ENCODE peak calls at places on chromosomes 5 and 9, in seven cellular contexts. X, C, Q, A, D, U and K are unnamed samples.

GRCh38 chr9:132937463-132937901 is 6.9 kb downstream of the TSC1 start:
- DNase-seq in X (no peak), C (no peak), Q (no peak), A (peak), D (no peak), U (peak), K (peak)

GRCh38 chr9:122130837-122131236 is 28.7 kb downstream of the NDUFA8 start:
- DNase-seq in X (no peak), C (no peak), Q (no peak), A (no peak), D (no peak), U (no peak), K (no peak)

GRCh38 chr5:72817639-72818266 is 1.3 kb downstream of the TNPO1 start:
- DNase-seq in X (no peak), C (no peak), Q (no peak), A (no peak), D (no peak), U (peak), K (peak)

GRCh38 chr5:160961030-160961429 is 109.0 kb upstream of the ATP10B start:
- DNase-seq in X (no peak), C (no peak), Q (no peak), A (no peak), D (no peak), U (no peak), K (no peak)

GRCh38 chr5:172920995-172921394 is 38.2 kb upstream of the RPL26L1 start:
- DNase-seq in X (no peak), C (no peak), Q (no peak), A (no peak), D (no peak), U (no peak), K (no peak)

GRCh38 chr5:133370281-133370890 is 242.0 kb downstream of the FSTL4 start:
- DNase-seq in X (no peak), C (no peak), Q (no peak), A (no peak), D (no peak), U (no peak), K (no peak)

GRCh38 chr9:81693639-81694378 is 4.5 kb upstream of the TLE1 start:
- DNase-seq in X (no peak), C (no peak), Q (no peak), A (no peak), D (no peak), U (no peak), K (peak)

GRCh38 chr5:77960305-77960704 is 184.2 kb upstream of the TBCA start:
- DNase-seq in X (no peak), C (no peak), Q (no peak), A (no peak), D (no peak), U (no peak), K (no peak)

GRCh38 chr9:91342575-91342974 is 19.1 kb downstream of the AUH start:
- DNase-seq in X (no peak), C (no peak), Q (no peak), A (no peak), D (no peak), U (no peak), K (no peak)

GRCh38 chr5:175836741-175837729 is 34.3 kb upstream of the CPLX2 start:
- DNase-seq in X (no peak), C (no peak), Q (no peak), A (no peak), D (no peak), U (no peak), K (no peak)

GRCh38 chr9:26261503-26262330 is 583.5 kb upstream of the TUSC1 start:
- DNase-seq in X (peak), C (no peak), Q (no peak), A (peak), D (peak), U (peak), K (peak)
- H2AK5ac ChIP-seq in X (no peak), C (no peak), Q (no peak), A (peak), D (no peak), U (no peak), K (peak)

GRCh38 chr9:19133549-19134345 is 6.5 kb upstream of the PLIN2 start:
- DNase-seq in X (no peak), C (no peak), Q (no peak), A (peak), D (no peak), U (no peak), K (no peak)

GRCh38 chr9:19124430-19124793 is 2.9 kb downstream of the PLIN2 start:
- DNase-seq in X (no peak), C (no peak), Q (no peak), A (no peak), D (no peak), U (no peak), K (no peak)

GRCh38 chr9:19130436-19130835 is 3.1 kb upstream of the PLIN2 start:
- DNase-seq in X (peak), C (no peak), Q (peak), A (no peak), D (no peak), U (no peak), K (no peak)

GRCh38 chr9:19122490-19123042 is 4.7 kb downstream of the PLIN2 start:
- DNase-seq in X (no peak), C (no peak), Q (no peak), A (no peak), D (no peak), U (peak), K (no peak)

GRCh38 chr9:19127881-19128719 is 808 bp upstream of the PLIN2 start:
- DNase-seq in X (peak), C (peak), Q (peak), A (no peak), D (peak), U (peak), K (peak)
- H2AK5ac ChIP-seq in X (no peak), C (peak), Q (peak), A (peak), D (no peak), U (peak), K (peak)

GRCh38 chr9:10678790-10679189 is 66.0 kb upstream of the PTPRD start:
- DNase-seq in X (no peak), C (no peak), Q (no peak), A (peak), D (no peak), U (no peak), K (peak)
- H2AK5ac ChIP-seq in X (no peak), C (no peak), Q (no peak), A (no peak), D (no peak), U (no peak), K (no peak)

DNA sequence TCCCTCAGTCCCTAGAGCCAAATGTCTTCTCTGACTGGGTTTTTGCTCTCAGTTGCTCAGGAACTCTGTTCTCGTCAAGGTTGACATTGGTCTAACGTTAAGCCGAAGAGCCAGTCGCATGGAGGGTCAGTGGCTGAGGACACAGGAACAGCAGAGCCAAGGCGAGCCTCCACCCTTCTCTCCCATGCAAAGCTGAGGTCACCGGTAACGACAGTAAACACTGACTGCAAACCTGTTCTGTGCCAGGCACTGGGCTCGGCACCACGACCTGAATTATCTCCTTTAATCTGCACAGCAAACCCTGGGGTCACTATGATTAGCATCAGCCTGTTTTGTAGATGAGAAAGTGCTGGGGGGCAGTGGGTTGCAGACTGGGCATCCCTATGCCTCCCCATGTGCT is 171.0 kb downstream of the COL23A1 start:
- DNase-seq in X (no peak), C (no peak), Q (no peak), A (no peak), D (no peak), U (no peak), K (no peak)
- H2AK5ac ChIP-seq in X (no peak), C (peak), Q (peak), A (no peak), D (no peak), U (no peak), K (no peak)

DNA sequence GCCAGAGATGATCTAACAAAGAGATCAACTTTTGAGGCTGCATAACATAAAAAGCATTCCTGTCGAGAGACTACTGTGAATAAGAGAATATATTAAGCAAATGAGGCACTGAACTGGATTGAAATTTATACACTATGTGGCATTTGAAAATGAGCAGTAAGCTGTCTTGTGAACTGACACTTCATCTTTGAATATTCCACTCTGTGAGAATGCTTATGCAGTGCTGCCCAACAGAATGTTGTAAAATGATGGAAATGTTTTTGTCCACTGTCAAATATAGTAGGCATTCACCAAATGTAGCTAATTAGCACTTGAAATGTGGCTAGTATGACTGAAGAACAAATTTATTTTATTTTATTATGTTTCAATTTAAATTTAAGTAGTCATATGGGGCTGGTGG is 18.8 kb upstream of the PRRC1 start:
- DNase-seq in X (no peak), C (no peak), Q (no peak), A (no peak), D (no peak), U (no peak), K (no peak)
- H2AK5ac ChIP-seq in X (no peak), C (no peak), Q (no peak), A (no peak), D (no peak), U (no peak), K (no peak)

GRCh38 chr5:45334939-45335338 is 361.2 kb downstream of the HCN1 start:
- DNase-seq in X (no peak), C (no peak), Q (no peak), A (no peak), D (no peak), U (no peak), K (no peak)

GRCh38 chr5:45335978-45336377 is 360.2 kb downstream of the HCN1 start:
- DNase-seq in X (no peak), C (no peak), Q (no peak), A (no peak), D (no peak), U (no peak), K (no peak)

GRCh38 chr5:45335346-45335745 is 360.8 kb downstream of the HCN1 start:
- DNase-seq in X (no peak), C (no peak), Q (no peak), A (no peak), D (no peak), U (no peak), K (no peak)

DNA sequence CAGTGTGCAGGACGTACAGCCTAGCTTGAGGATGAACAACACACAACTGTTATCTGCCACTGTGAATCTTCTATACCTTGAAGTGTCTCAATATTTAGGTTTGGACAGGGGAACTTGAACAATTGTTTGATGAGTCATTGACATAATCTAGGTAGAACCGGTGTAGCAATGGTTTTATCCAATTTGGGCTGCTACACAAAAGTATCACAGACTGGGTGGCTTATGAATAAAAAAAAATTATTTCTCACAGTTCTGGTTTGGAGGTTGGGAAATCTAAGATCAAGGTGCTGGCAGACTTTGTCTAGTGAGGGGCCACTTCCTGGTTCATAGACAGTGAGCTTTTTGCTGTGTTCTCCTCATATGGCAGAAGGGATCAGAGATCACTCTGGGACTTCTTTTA is 359.7 kb downstream of the HCN1 start:
- DNase-seq in X (no peak), C (no peak), Q (no peak), A (no peak), D (no peak), U (no peak), K (no peak)
- H2AK5ac ChIP-seq in X (no peak), C (no peak), Q (no peak), A (no peak), D (no peak), U (no peak), K (no peak)

GRCh38 chr5:14145356-14146334 is 2.5 kb downstream of the TRIO start:
- DNase-seq in X (no peak), C (no peak), Q (no peak), A (peak), D (no peak), U (no peak), K (peak)

GRCh38 chr5:14142856-14143508 is at the start of gene TRIO:
- DNase-seq in X (peak), C (peak), Q (peak), A (peak), D (peak), U (peak), K (peak)

GRCh38 chr5:14143509-14143842 is 334 bp downstream of the TRIO start:
- DNase-seq in X (no peak), C (no peak), Q (no peak), A (no peak), D (no peak), U (peak), K (no peak)

GRCh38 chr5:14143843-14144585 is 872 bp downstream of the TRIO start:
- DNase-seq in X (peak), C (no peak), Q (peak), A (no peak), D (no peak), U (peak), K (no peak)

DNA sequence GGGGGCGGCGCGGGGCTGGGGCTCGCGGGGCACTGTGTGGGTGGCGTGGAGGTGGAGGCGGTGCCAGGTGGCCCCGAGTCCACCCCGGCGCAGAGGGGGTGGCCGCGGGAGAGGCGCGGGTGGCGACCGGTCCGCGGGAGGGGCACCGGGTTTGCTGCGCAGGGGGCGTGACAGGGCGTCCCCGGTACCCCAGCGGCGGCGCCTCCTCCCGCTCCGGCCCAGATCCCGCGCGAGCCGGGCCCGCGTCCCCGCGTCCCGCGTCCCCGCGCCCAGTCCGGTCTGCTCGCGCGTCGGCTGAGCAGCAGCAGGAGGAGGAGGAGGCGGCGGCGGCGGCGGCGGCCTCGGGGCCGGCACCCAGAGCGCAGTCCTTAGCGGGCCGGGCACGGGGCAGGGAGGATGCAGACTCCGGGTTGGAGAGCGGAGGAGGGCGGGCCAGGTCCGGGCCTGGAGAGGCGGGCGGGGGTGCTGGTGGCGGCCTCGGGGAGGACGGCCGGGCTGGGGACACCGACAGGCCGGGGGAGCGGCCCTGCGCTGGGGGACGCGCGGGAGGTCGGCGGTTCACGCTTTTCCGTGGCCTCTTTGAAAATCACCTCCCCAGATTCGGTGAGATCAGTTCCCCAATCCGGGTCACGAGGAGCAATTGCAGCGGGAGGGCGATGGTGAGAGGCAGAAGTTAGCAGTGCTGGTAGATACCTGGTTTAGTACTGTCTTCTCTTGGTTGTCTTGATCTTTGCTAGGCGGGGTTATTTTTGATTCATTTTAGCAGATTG is 1.6 kb downstream of the TRIO start:
- DNase-seq in X (peak), C (peak), Q (peak), A (peak), D (peak), U (peak), K (peak)
- H2AK5ac ChIP-seq in X (no peak), C (peak), Q (no peak), A (peak), D (no peak), U (peak), K (no peak)

DNA sequence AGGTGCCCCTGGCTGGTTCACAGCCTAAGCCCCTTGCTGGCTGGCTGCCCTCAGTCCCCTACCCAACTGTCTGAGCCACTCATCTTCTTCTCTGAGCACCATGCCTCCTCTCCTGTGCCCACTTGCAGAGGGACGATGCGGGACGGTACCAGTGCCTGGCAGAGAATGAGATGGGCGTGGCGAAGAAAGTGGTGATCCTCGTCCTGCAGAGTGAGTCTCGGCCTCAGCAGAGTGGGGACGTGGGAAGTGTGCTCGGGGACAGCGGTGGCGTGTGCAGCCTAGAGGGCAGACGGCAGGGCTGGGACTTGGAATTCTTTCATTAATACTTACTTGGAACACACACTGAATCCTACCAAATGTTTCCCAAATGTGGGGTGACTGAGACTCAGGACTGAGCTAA is 34.3 kb upstream of the ASS1 start:
- DNase-seq in X (no peak), C (no peak), Q (no peak), A (no peak), D (no peak), U (no peak), K (no peak)
- H2AK5ac ChIP-seq in X (no peak), C (no peak), Q (no peak), A (peak), D (no peak), U (no peak), K (no peak)

GRCh38 chr5:125559296-125559695 is 812.9 kb upstream of the ZNF608 start:
- DNase-seq in X (no peak), C (no peak), Q (no peak), A (peak), D (no peak), U (peak), K (peak)

GRCh38 chr5:125560476-125561225 is 814.2 kb upstream of the ZNF608 start:
- DNase-seq in X (no peak), C (no peak), Q (no peak), A (peak), D (no peak), U (peak), K (peak)

GRCh38 chr5:125558466-125558865 is 812.0 kb upstream of the ZNF608 start:
- DNase-seq in X (no peak), C (no peak), Q (no peak), A (peak), D (no peak), U (no peak), K (peak)

GRCh38 chr5:125564336-125564975 is 818.0 kb upstream of the ZNF608 start:
- DNase-seq in X (no peak), C (no peak), Q (no peak), A (peak), D (no peak), U (no peak), K (no peak)
- H2AK5ac ChIP-seq in X (no peak), C (no peak), Q (no peak), A (no peak), D (no peak), U (no peak), K (no peak)